ENCODE peak calls at places on chromosome 5, in five cellular contexts. F is HCT116, V is HepG2, J is K562, T is H1. A is an unnamed sample.

GRCh38 chr5:103450333-103451061 is 112.1 kb downstream of the NUDT12 start:
- DNase-seq in F (no peak), V (no peak), J (no peak), T (no peak), A (no peak)

GRCh38 chr5:5542654-5543053 is 120.2 kb downstream of the ICE1 start:
- DNase-seq in F (no peak), V (no peak), J (no peak), T (no peak), A (no peak)

GRCh38 chr5:1476181-1476966 is 31.1 kb upstream of the SLC6A3 start:
- DNase-seq in F (no peak), V (no peak), J (no peak), T (no peak), A (no peak)

GRCh38 chr5:157354825-157355224 is 88.9 kb downstream of the CYFIP2 start:
- DNase-seq in F (no peak), V (no peak), J (peak), T (peak), A (no peak)

GRCh38 chr5:67971223-67971830 is 244.2 kb upstream of the PIK3R1 start:
- DNase-seq in F (no peak), V (peak), J (no peak), T (no peak), A (no peak)

GRCh38 chr5:174610968-174611367 is 113.4 kb upstream of the MSX2 start:
- DNase-seq in F (no peak), V (no peak), J (no peak), T (no peak), A (no peak)

GRCh38 chr5:44875661-44876250 is 67.0 kb downstream of the MRPS30 start:
- DNase-seq in F (peak), V (peak), J (no peak), T (no peak), A (peak)

GRCh38 chr5:55593115-55593472 is 58.3 kb upstream of the PLPP1 start:
- DNase-seq in F (no peak), V (no peak), J (no peak), T (no peak), A (no peak)

GRCh38 chr5:44774279-44774880 is 34.4 kb upstream of the MRPS30 start:
- DNase-seq in F (peak), V (peak), J (peak), T (no peak), A (peak)

GRCh38 chr5:149581192-149581861 is at the start of gene ARHGEF37:
- DNase-seq in F (peak), V (peak), J (no peak), T (peak), A (no peak)

GRCh38 chr5:160197341-160198147 is 31.8 kb upstream of the FABP6 start:
- DNase-seq in F (no peak), V (no peak), J (peak), T (peak), A (no peak)

GRCh38 chr5:134113908-134114875 is at the start of gene TCF7:
- DNase-seq in F (peak), V (peak), J (peak), T (peak), A (no peak)

GRCh38 chr5:66306105-66306843 is 162.2 kb downstream of the SREK1 start:
- DNase-seq in F (peak), V (peak), J (peak), T (peak), A (peak)

GRCh38 chr5:79529110-79529509 is 15.2 kb upstream of the HOMER1 start:
- DNase-seq in F (no peak), V (no peak), J (no peak), T (no peak), A (no peak)

GRCh38 chr5:69299625-69300024 is 33.0 kb downstream of the CCDC125 start:
- DNase-seq in F (no peak), V (no peak), J (no peak), T (no peak), A (no peak)

GRCh38 chr5:74579215-74579614 is 61.3 kb downstream of the ENC1 start:
- DNase-seq in F (no peak), V (no peak), J (peak), T (no peak), A (no peak)

GRCh38 chr5:146623657-146624056 is 107.7 kb upstream of the GPR151 start:
- DNase-seq in F (no peak), V (no peak), J (no peak), T (no peak), A (no peak)

GRCh38 chr5:148186248-148187003 is 16.4 kb upstream of the SPINK6 start:
- DNase-seq in F (no peak), V (no peak), J (no peak), T (no peak), A (peak)

GRCh38 chr5:58921106-58921505 is 338.2 kb downstream of the RAB3C start:
- DNase-seq in F (no peak), V (no peak), J (no peak), T (no peak), A (no peak)

GRCh38 chr5:82597437-82597836 is 319.3 kb upstream of the RPS23 start:
- DNase-seq in F (peak), V (no peak), J (no peak), T (no peak), A (peak)

GRCh38 chr5:14699807-14700400 is 35.4 kb downstream of the OTULIN start:
- DNase-seq in F (no peak), V (no peak), J (no peak), T (no peak), A (no peak)

GRCh38 chr5:158456756-158457155 is 597.8 kb upstream of the CLINT1 start:
- DNase-seq in F (no peak), V (peak), J (no peak), T (no peak), A (no peak)

GRCh38 chr5:138582959-138583358 is 7.8 kb upstream of the HSPA9 start:
- DNase-seq in F (no peak), V (no peak), J (no peak), T (no peak), A (no peak)

GRCh38 chr5:178730940-178731265 is 444 bp upstream of the ZNF354A start:
- DNase-seq in F (no peak), V (no peak), J (no peak), T (no peak), A (no peak)

GRCh38 chr5:3531320-3531986 is 64.2 kb upstream of the IRX1 start:
- DNase-seq in F (no peak), V (no peak), J (no peak), T (no peak), A (no peak)

GRCh38 chr5:129459485-129460120 is 495 bp upstream of the ADAMTS19 start:
- DNase-seq in F (no peak), V (no peak), J (no peak), T (peak), A (no peak)

GRCh38 chr5:179183481-179183880 is 123.3 kb downstream of the ZNF354C start:
- DNase-seq in F (no peak), V (no peak), J (no peak), T (no peak), A (no peak)

GRCh38 chr5:68287976-68288755 is 72.6 kb downstream of the PIK3R1 start:
- DNase-seq in F (no peak), V (peak), J (peak), T (peak), A (no peak)

GRCh38 chr5:33557605-33558004 is 116.8 kb downstream of the TARS1 start:
- DNase-seq in F (no peak), V (no peak), J (no peak), T (no peak), A (no peak)

GRCh38 chr5:82147860-82148573 is 130.1 kb downstream of the RPS23 start:
- DNase-seq in F (no peak), V (no peak), J (no peak), T (no peak), A (no peak)

GRCh38 chr5:179232091-179232490 is 113.2 kb downstream of the ADAMTS2 start:
- DNase-seq in F (no peak), V (no peak), J (no peak), T (no peak), A (no peak)

GRCh38 chr5:170960567-170960966 is 98.7 kb downstream of the RANBP17 start:
- DNase-seq in F (no peak), V (no peak), J (no peak), T (no peak), A (no peak)

GRCh38 chr5:177256296-177256695 is 47.2 kb downstream of the RAB24 start:
- DNase-seq in F (no peak), V (no peak), J (no peak), T (no peak), A (no peak)
- TF ChIP-seq SIN3A in F (no peak), V (no peak), J (no peak), T (no peak), A (no peak)

GRCh38 chr5:127369772-127370171 is 79.2 kb downstream of the MEGF10 start:
- DNase-seq in F (no peak), V (no peak), J (no peak), T (no peak), A (no peak)

GRCh38 chr5:127367912-127368468 is 77.4 kb downstream of the MEGF10 start:
- DNase-seq in F (no peak), V (no peak), J (no peak), T (no peak), A (no peak)

GRCh38 chr5:127375124-127375523 is 84.5 kb downstream of the MEGF10 start:
- DNase-seq in F (no peak), V (no peak), J (no peak), T (no peak), A (no peak)

GRCh38 chr5:127373858-127374491 is 83.4 kb downstream of the MEGF10 start:
- DNase-seq in F (no peak), V (no peak), J (peak), T (no peak), A (no peak)
- TF ChIP-seq CTCF in F (peak), V (peak), J (peak), T (peak), A (peak)

GRCh38 chr5:142959683-142960308 is 189.6 kb downstream of the ARHGAP26 start:
- DNase-seq in F (no peak), V (no peak), J (no peak), T (no peak), A (no peak)

GRCh38 chr5:142958933-142959682 is 188.9 kb downstream of the ARHGAP26 start:
- DNase-seq in F (no peak), V (no peak), J (no peak), T (no peak), A (no peak)

GRCh38 chr5:142962172-142962528 is 192.0 kb downstream of the ARHGAP26 start:
- DNase-seq in F (no peak), V (no peak), J (no peak), T (no peak), A (no peak)

GRCh38 chr5:142960309-142960696 is 190.1 kb downstream of the ARHGAP26 start:
- DNase-seq in F (peak), V (peak), J (no peak), T (no peak), A (peak)

DNA sequence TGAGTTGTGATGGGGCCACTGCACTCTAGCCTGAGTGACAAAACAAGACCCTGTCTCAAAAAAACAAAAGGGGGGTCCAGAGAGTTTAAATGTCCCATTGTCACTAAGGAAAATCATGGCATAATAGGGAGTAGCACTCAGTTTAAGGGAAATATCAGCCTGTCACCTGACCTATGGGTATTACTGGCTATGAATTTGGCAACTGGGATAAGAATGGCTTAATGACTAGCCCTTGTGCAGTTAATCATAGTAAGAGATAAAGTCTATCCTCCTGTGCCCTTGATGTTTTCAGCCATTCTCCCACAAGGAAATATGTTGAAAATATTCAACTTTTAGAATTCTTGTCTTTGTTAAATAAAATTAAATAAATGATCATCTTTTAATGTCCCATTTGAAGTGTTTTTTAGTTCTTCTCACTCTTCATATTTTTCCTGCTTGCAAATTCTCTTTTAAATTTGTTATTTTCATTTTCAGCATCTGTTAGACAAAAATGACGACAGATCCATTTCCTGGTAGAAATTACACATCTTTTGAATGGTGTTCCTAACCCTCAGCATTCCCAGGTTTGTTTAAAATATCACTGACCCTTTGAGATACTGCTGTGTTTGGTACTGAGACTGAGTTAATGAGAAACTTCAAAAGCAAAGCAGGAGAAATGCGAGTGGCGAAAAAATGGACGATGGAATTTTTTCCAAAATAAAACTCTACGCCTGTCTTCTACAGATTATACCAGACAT is 191.4 kb downstream of the ARHGAP26 start:
- DNase-seq in F (no peak), V (peak), J (no peak), T (no peak), A (no peak)
- TF ChIP-seq SIN3A in F (no peak), V (no peak), J (no peak), T (no peak), A (no peak)

DNA sequence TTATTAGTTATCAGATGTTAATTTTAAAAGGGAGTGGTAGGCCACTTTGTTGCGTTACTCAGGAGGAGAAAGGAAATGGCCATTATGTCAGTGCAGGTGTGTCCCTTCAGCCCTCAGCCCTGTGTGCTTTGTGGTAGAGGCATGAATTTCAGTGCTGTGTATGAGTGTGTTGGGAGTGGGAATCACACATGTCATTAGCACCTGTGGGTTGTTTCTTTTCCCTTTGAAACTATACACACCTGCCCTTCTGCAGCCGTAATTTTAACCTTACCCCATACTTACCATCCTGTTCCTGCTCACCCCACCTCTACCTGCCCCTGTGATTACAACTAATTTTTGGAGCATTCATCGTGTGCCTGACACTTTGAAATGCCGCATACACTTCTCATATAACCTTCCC is 156.4 kb downstream of the ARHGAP26 start:
- DNase-seq in F (no peak), V (no peak), J (no peak), T (no peak), A (no peak)
- TF ChIP-seq CTCF in F (no peak), V (no peak), J (no peak), T (no peak), A (no peak)

DNA sequence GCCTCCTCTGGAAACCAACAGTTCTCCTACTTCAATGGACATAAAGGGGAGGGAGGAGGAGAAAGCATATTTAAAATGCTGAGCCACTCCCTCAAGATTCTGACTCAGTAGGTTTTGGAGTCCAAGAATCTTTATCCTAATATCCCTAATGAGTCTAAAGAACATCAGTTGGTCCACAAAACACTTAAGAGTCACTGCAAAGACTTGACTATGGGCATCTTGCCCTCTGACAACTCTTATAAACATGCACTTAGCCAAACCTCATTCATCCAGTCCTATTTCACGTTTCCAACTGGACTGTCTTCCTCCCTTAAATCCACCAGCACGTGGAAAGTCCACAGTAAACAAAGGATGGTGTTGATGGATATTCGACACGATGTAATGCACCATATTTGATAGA is 172.5 kb downstream of the FAM114A2 start:
- DNase-seq in F (no peak), V (no peak), J (no peak), T (no peak), A (no peak)
- TF ChIP-seq SIN3A in F (no peak), V (no peak), J (no peak), T (no peak), A (no peak)

DNA sequence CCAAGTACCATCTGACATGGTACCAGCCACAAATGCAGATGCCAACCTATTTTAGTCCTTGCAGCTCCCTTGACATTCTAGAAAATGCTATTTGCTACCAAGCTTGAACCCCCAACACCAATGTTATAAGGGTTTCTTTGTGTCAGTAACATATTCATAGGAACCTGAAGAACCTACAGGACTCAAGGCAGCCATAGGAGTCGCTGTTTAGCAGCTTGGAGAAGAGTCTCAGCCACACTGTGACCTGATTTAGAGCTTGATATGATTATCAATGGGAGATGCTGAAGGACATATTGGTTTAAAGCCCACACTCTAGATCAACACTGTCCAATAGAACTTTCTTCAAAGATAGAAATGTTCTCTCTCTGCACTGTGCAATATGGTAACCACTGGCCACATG is 6.4 kb upstream of the ZFR start:
- DNase-seq in F (peak), V (peak), J (peak), T (peak), A (no peak)
- TF ChIP-seq CTCF in F (peak), V (peak), J (peak), T (peak), A (no peak)

GRCh38 chr5:111463304-111463703 is 49.0 kb downstream of the STARD4 start:
- DNase-seq in F (no peak), V (no peak), J (no peak), T (no peak), A (no peak)

GRCh38 chr5:111461934-111462333 is 50.4 kb downstream of the STARD4 start:
- DNase-seq in F (no peak), V (no peak), J (no peak), T (no peak), A (no peak)

DNA sequence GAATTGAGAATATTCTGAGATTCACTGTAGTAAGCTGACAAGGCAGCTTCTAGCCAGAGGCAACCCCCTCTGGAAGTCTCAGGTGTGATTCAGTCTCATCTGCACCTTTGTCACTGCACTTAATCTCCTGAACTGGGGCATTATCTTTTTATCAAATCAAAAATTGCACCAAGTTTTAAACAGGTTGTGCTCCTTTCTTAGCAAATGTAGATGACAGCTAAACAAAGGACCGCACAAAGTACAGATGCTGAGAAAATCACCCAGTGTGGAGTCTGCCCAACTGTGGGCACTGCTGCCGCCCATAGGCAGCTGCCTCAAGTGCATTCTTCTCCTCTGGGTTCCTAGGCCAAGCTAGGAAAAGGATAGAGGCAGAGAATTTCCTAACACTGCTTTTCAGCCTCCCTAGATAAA is 51.1 kb downstream of the STARD4 start:
- DNase-seq in F (no peak), V (no peak), J (no peak), T (peak), A (no peak)
- TF ChIP-seq SIN3A in F (no peak), V (no peak), J (no peak), T (no peak), A (no peak)

GRCh38 chr5:169721771-169722170 is 84.7 kb downstream of the DOCK2 start:
- DNase-seq in F (no peak), V (no peak), J (no peak), T (no peak), A (no peak)
- TF ChIP-seq CTCF in F (peak), V (no peak), J (peak), T (no peak), A (peak)

GRCh38 chr5:100901851-100902341 is 1.2 kb downstream of the ST8SIA4 start:
- DNase-seq in F (no peak), V (no peak), J (no peak), T (no peak), A (no peak)

GRCh38 chr5:100898504-100899346 is 4.4 kb downstream of the ST8SIA4 start:
- DNase-seq in F (no peak), V (no peak), J (no peak), T (no peak), A (no peak)

GRCh38 chr5:100899675-100900074 is 3.4 kb downstream of the ST8SIA4 start:
- DNase-seq in F (no peak), V (no peak), J (no peak), T (no peak), A (no peak)

GRCh38 chr5:100900796-100901731 is 2.0 kb downstream of the ST8SIA4 start:
- DNase-seq in F (no peak), V (no peak), J (no peak), T (peak), A (no peak)

GRCh38 chr5:100900142-100900795 is 2.8 kb downstream of the ST8SIA4 start:
- DNase-seq in F (no peak), V (no peak), J (no peak), T (peak), A (no peak)
- TF ChIP-seq SIN3A in F (no peak), V (no peak), J (no peak), T (no peak), A (no peak)

GRCh38 chr5:114120166-114120565 is 241.7 kb upstream of the KCNN2 start:
- DNase-seq in F (no peak), V (no peak), J (no peak), T (no peak), A (no peak)
- TF ChIP-seq CTCF in F (no peak), V (no peak), J (no peak), T (no peak), A (no peak)